ENCODE peak calls at places on chromosomes 5 and 9, in eight cellular contexts. One of them, this sample, is unnamed.

GRCh38 chr9:78130004-78130403 is 98.4 kb upstream of the GNAQ start:
- DNase-seq in mammary epithelial cell: peak; percentile 69
- DNase-seq in OCI-LY7: peak; percentile 40
- DNase-seq in sigmoid colon: no peak
- DNase-seq in GM23248: no peak
- DNase-seq in uterus: no peak
- DNase-seq in tibial nerve: peak; percentile 36
- DNase-seq in caudate nucleus: peak; percentile 84
- DNase-seq in this sample: peak; percentile 64

GRCh38 chr5:36740259-36740898 is 134.0 kb downstream of the SLC1A3 start:
- DNase-seq in mammary epithelial cell: no peak
- DNase-seq in OCI-LY7: no peak
- DNase-seq in GM23248: no peak
- DNase-seq in caudate nucleus: no peak
- DNase-seq in sigmoid colon: no peak
- DNase-seq in uterus: no peak
- DNase-seq in tibial nerve: no peak
- DNase-seq in this sample: no peak

GRCh38 chr5:52915176-52915875 is 73.8 kb upstream of the ITGA2 start:
- DNase-seq in mammary epithelial cell: peak; percentile 66
- DNase-seq in uterus: peak; percentile 59
- DNase-seq in caudate nucleus: peak; percentile 14
- DNase-seq in OCI-LY7: peak; percentile 41
- DNase-seq in GM23248: peak; percentile 79
- DNase-seq in sigmoid colon: peak; percentile 70
- DNase-seq in tibial nerve: peak; percentile 61
- DNase-seq in this sample: no peak

GRCh38 chr5:123876265-123876790 is 364.4 kb downstream of the CSNK1G3 start:
- DNase-seq in uterus: no peak
- DNase-seq in mammary epithelial cell: no peak
- DNase-seq in sigmoid colon: no peak
- DNase-seq in tibial nerve: no peak
- DNase-seq in OCI-LY7: no peak
- DNase-seq in GM23248: no peak
- DNase-seq in caudate nucleus: no peak
- DNase-seq in this sample: no peak

GRCh38 chr5:76187386-76187785 is 104.2 kb downstream of the SV2C start:
- DNase-seq in GM23248: no peak
- DNase-seq in uterus: no peak
- DNase-seq in mammary epithelial cell: no peak
- DNase-seq in sigmoid colon: no peak
- DNase-seq in OCI-LY7: no peak
- DNase-seq in caudate nucleus: no peak
- DNase-seq in tibial nerve: no peak
- DNase-seq in this sample: no peak

GRCh38 chr9:105967798-105968197 is 273.5 kb downstream of the TMEM38B start:
- DNase-seq in mammary epithelial cell: no peak
- DNase-seq in GM23248: no peak
- DNase-seq in caudate nucleus: no peak
- DNase-seq in tibial nerve: no peak
- DNase-seq in uterus: no peak
- DNase-seq in sigmoid colon: no peak
- DNase-seq in OCI-LY7: peak; percentile 1
- DNase-seq in this sample: no peak

GRCh38 chr9:16551692-16552091 is 318.8 kb downstream of the BNC2 start:
- DNase-seq in mammary epithelial cell: no peak
- DNase-seq in OCI-LY7: no peak
- DNase-seq in uterus: no peak
- DNase-seq in GM23248: no peak
- DNase-seq in sigmoid colon: no peak
- DNase-seq in caudate nucleus: no peak
- DNase-seq in tibial nerve: no peak
- DNase-seq in this sample: no peak

GRCh38 chr9:107389617-107390071 is 99.9 kb downstream of the KLF4 start:
- DNase-seq in OCI-LY7: no peak
- DNase-seq in mammary epithelial cell: peak; percentile 97
- DNase-seq in sigmoid colon: peak; percentile 85
- DNase-seq in caudate nucleus: no peak
- DNase-seq in uterus: peak; percentile 68
- DNase-seq in GM23248: peak; percentile 83
- DNase-seq in tibial nerve: peak; percentile 68
- DNase-seq in this sample: no peak

GRCh38 chr9:127561491-127562270 is 50.4 kb upstream of the STXBP1 start:
- DNase-seq in GM23248: peak; percentile 99
- DNase-seq in uterus: peak; percentile 91
- DNase-seq in mammary epithelial cell: peak; percentile 99
- DNase-seq in sigmoid colon: peak; percentile 95
- DNase-seq in caudate nucleus: no peak
- DNase-seq in tibial nerve: peak; percentile 88
- DNase-seq in OCI-LY7: no peak
- DNase-seq in this sample: no peak

GRCh38 chr9:124456341-124457078 is 6.3 kb downstream of the ADGRD2 start:
- DNase-seq in sigmoid colon: peak; percentile 20
- DNase-seq in uterus: no peak
- DNase-seq in tibial nerve: no peak
- DNase-seq in mammary epithelial cell: no peak
- DNase-seq in OCI-LY7: no peak
- DNase-seq in GM23248: no peak
- DNase-seq in caudate nucleus: no peak
- DNase-seq in this sample: no peak

GRCh38 chr9:130947618-130948140 is 8.6 kb upstream of the FIBCD1 start:
- DNase-seq in uterus: no peak
- DNase-seq in caudate nucleus: no peak
- DNase-seq in OCI-LY7: no peak
- DNase-seq in mammary epithelial cell: no peak
- DNase-seq in sigmoid colon: no peak
- DNase-seq in GM23248: no peak
- DNase-seq in tibial nerve: no peak
- DNase-seq in this sample: no peak

GRCh38 chr5:165620394-165620793 is 2115.0 kb downstream of the MAT2B start:
- DNase-seq in caudate nucleus: no peak
- DNase-seq in OCI-LY7: no peak
- DNase-seq in mammary epithelial cell: no peak
- DNase-seq in uterus: no peak
- DNase-seq in sigmoid colon: peak; percentile 78
- DNase-seq in tibial nerve: no peak
- DNase-seq in GM23248: no peak
- DNase-seq in this sample: no peak

GRCh38 chr9:89522261-89522978 is 24.5 kb upstream of the SEMA4D start:
- DNase-seq in tibial nerve: no peak
- DNase-seq in caudate nucleus: no peak
- DNase-seq in sigmoid colon: no peak
- DNase-seq in uterus: no peak
- DNase-seq in OCI-LY7: peak; percentile 94
- DNase-seq in GM23248: no peak
- DNase-seq in mammary epithelial cell: no peak
- DNase-seq in this sample: no peak

GRCh38 chr9:6632516-6633328 is 12.8 kb downstream of the GLDC start:
- DNase-seq in tibial nerve: no peak
- DNase-seq in GM23248: no peak
- DNase-seq in sigmoid colon: no peak
- DNase-seq in caudate nucleus: no peak
- DNase-seq in OCI-LY7: peak; percentile 27
- DNase-seq in uterus: no peak
- DNase-seq in mammary epithelial cell: no peak
- DNase-seq in this sample: no peak

GRCh38 chr5:546376-546908 is 22.2 kb upstream of the SLC9A3 start:
- DNase-seq in caudate nucleus: no peak
- DNase-seq in OCI-LY7: no peak
- DNase-seq in tibial nerve: no peak
- DNase-seq in uterus: no peak
- DNase-seq in GM23248: no peak
- DNase-seq in sigmoid colon: peak; percentile 43
- DNase-seq in mammary epithelial cell: no peak
- DNase-seq in this sample: no peak

DNA sequence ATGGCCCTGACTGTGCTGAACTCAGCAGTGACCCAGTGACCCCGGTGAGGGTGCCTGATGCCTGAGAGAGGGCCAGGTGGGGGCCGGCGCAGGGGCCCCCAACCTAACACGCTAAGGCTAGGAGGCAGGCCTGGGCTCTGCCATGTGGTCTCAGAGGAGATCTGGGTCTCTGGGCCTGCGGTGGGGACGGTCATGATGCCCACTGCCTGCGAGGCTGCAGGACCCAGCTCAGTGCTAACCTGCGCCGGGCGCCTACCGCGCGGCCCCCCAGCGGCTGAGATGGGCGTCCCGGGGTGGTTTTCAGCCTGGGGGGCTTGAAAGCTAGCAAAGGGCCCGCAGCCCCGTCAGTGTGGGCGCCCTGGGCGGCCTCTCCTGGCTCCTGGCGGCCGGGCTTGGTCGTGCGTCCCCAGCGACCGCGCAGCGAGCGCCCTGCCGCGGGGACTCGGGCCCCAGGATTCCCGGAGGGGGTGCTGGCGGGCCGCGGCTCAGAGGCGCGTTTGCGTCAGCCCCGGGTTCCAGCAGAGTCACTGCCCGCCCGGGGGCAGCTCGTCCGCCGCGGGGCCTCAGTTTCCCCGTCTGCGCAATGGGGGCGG is 2.5 kb downstream of the EGFL7 start:
- DNase-seq in mammary epithelial cell: no peak
- DNase-seq in GM23248: peak; percentile 49
- DNase-seq in sigmoid colon: no peak
- DNase-seq in caudate nucleus: no peak
- DNase-seq in tibial nerve: no peak
- DNase-seq in uterus: no peak
- DNase-seq in OCI-LY7: no peak
- DNase-seq in this sample: no peak
- H3K27ac ChIP-seq in mammary epithelial cell: no peak overlapping the region
- H3K27ac ChIP-seq in GM23248: no peak overlapping the region
- H3K27ac ChIP-seq in sigmoid colon: peak overlapping the region; percentile 18
- H3K27ac ChIP-seq in caudate nucleus: peak overlapping the region; percentile 79
- H3K27ac ChIP-seq in tibial nerve: no peak overlapping the region
- H3K27ac ChIP-seq in uterus: peak overlapping the region; percentile 56
- H3K27ac ChIP-seq in OCI-LY7: no peak overlapping the region
- H3K27ac ChIP-seq in this sample: no peak overlapping the region

GRCh38 chr5:68264024-68264956 is 48.7 kb downstream of the PIK3R1 start:
- DNase-seq in mammary epithelial cell: no peak
- DNase-seq in OCI-LY7: no peak
- DNase-seq in caudate nucleus: no peak
- DNase-seq in tibial nerve: no peak
- DNase-seq in uterus: peak; percentile 55
- DNase-seq in sigmoid colon: no peak
- DNase-seq in GM23248: peak; percentile 60
- DNase-seq in this sample: no peak
- H3K27ac ChIP-seq in mammary epithelial cell: no peak overlapping the region
- H3K27ac ChIP-seq in OCI-LY7: no peak overlapping the region
- H3K27ac ChIP-seq in caudate nucleus: no peak overlapping the region
- H3K27ac ChIP-seq in tibial nerve: no peak overlapping the region
- H3K27ac ChIP-seq in uterus: peak overlapping the region; percentile 89
- H3K27ac ChIP-seq in sigmoid colon: peak overlapping the region; percentile 89
- H3K27ac ChIP-seq in GM23248: no peak overlapping the region
- H3K27ac ChIP-seq in this sample: peak overlapping the region; percentile 2

DNA sequence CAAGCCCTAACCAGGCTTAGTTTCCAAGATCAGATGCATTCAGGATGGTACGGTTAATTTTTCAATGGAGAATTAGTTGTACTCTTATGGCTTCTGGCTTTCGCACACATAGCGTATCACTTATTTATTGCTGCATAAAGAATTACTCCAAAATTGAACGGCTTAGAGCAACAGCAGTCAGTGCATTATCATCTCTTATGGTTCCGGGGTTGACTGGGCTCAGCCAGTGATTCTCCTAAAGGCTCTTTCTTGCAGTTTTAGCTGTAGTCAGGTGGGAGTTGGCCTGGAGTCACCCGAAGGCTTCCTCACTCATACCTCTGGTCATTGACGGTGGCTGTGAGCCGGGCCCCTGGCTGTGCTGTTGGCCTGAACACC is 595 bp upstream of the GRHPR start:
- DNase-seq in caudate nucleus: no peak
- DNase-seq in OCI-LY7: no peak
- DNase-seq in tibial nerve: peak; percentile 20
- DNase-seq in uterus: no peak
- DNase-seq in mammary epithelial cell: no peak
- DNase-seq in GM23248: peak; percentile 27
- DNase-seq in sigmoid colon: no peak
- DNase-seq in this sample: no peak
- H3K27ac ChIP-seq in caudate nucleus: peak overlapping the region; percentile 91
- H3K27ac ChIP-seq in OCI-LY7: peak overlapping the region; percentile 55
- H3K27ac ChIP-seq in tibial nerve: peak overlapping the region; percentile 80
- H3K27ac ChIP-seq in uterus: peak overlapping the region; percentile 71
- H3K27ac ChIP-seq in mammary epithelial cell: peak overlapping the region; percentile 87
- H3K27ac ChIP-seq in GM23248: peak overlapping the region; percentile 65
- H3K27ac ChIP-seq in sigmoid colon: peak overlapping the region; percentile 88
- H3K27ac ChIP-seq in this sample: peak overlapping the region; percentile 92

GRCh38 chr9:95010431-95010838 is 283.9 kb downstream of the AOPEP start:
- DNase-seq in caudate nucleus: no peak
- DNase-seq in uterus: no peak
- DNase-seq in mammary epithelial cell: peak; percentile 71
- DNase-seq in sigmoid colon: no peak
- DNase-seq in tibial nerve: no peak
- DNase-seq in GM23248: no peak
- DNase-seq in OCI-LY7: no peak
- DNase-seq in this sample: no peak

GRCh38 chr9:95012902-95013301 is 286.4 kb downstream of the AOPEP start:
- DNase-seq in OCI-LY7: no peak
- DNase-seq in mammary epithelial cell: no peak
- DNase-seq in GM23248: no peak
- DNase-seq in sigmoid colon: no peak
- DNase-seq in uterus: no peak
- DNase-seq in caudate nucleus: no peak
- DNase-seq in tibial nerve: no peak
- DNase-seq in this sample: no peak

GRCh38 chr9:95014917-95015316 is 288.4 kb downstream of the AOPEP start:
- DNase-seq in sigmoid colon: no peak
- DNase-seq in OCI-LY7: no peak
- DNase-seq in uterus: no peak
- DNase-seq in mammary epithelial cell: no peak
- DNase-seq in tibial nerve: no peak
- DNase-seq in caudate nucleus: no peak
- DNase-seq in GM23248: no peak
- DNase-seq in this sample: no peak

GRCh38 chr9:95009459-95009858 is 283.0 kb downstream of the AOPEP start:
- DNase-seq in OCI-LY7: no peak
- DNase-seq in caudate nucleus: no peak
- DNase-seq in sigmoid colon: no peak
- DNase-seq in mammary epithelial cell: peak; percentile 46
- DNase-seq in uterus: no peak
- DNase-seq in tibial nerve: no peak
- DNase-seq in GM23248: no peak
- DNase-seq in this sample: no peak

DNA sequence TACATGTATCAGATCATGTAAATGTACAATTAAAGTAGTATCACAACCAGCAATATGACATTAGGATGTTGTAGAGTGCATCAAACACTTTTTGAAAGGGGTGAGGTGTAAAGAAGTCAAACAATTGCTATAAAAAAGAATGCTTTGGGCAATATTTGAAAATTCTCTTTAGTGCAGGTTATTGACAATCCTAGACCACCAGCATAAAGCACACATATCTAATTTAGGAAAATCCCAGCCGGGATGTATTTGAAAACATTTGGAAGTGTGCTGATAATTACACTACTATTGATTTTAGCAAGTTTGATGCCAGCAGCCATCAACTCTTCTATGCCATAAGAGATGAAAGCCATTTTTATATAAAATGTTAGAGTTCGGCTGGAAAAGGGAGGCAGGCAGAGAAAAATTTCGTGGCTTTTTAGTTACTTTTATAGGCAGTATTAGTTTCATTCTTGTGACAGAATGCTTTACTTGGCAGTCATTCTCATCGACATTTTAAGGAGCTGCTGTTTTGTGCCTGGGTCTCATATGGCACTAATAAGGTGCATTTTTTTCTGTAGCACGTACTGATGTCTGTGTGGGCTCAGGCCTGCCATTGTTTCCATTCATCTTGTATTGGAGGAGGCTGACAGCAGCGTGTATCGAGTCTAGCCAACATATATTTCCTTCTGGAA is 285.7 kb downstream of the AOPEP start:
- DNase-seq in OCI-LY7: no peak
- DNase-seq in tibial nerve: no peak
- DNase-seq in caudate nucleus: no peak
- DNase-seq in GM23248: peak; percentile 36
- DNase-seq in mammary epithelial cell: no peak
- DNase-seq in sigmoid colon: no peak
- DNase-seq in uterus: no peak
- DNase-seq in this sample: no peak
- H3K27ac ChIP-seq in OCI-LY7: no peak overlapping the region
- H3K27ac ChIP-seq in tibial nerve: peak overlapping the region; percentile 19
- H3K27ac ChIP-seq in caudate nucleus: peak overlapping the region; percentile 67
- H3K27ac ChIP-seq in GM23248: peak overlapping the region; percentile 35
- H3K27ac ChIP-seq in mammary epithelial cell: peak overlapping the region; percentile 41
- H3K27ac ChIP-seq in sigmoid colon: peak overlapping the region; percentile 99
- H3K27ac ChIP-seq in uterus: peak overlapping the region; percentile 100
- H3K27ac ChIP-seq in this sample: peak overlapping the region; percentile 16